ENCODE peak calls at places on chromosomes 1 and 21, in five cellular contexts. Z, R, M, C and Y are unnamed samples. For H3K4me1, the result is how much of the 10 kb centered on the place peaks cover.

GRCh38 chr1:243251544-243251943 is 3.5 kb downstream of the CEP170 start:
- DNase-seq in Z (no peak), R (no peak), M (no peak), C (no peak), Y (no peak)

GRCh38 chr1:82091729-82092128 is 291.0 kb downstream of the ADGRL2 start:
- DNase-seq in Z (no peak), R (no peak), M (no peak), C (no peak), Y (no peak)

GRCh38 chr1:145846191-145846590 is 761 bp downstream of the NUDT17 start:
- DNase-seq in Z (no peak), R (peak), M (no peak), C (no peak), Y (no peak)

GRCh38 chr1:75522389-75522788 is 88.5 kb downstream of the SLC44A5 start:
- DNase-seq in Z (no peak), R (no peak), M (no peak), C (no peak), Y (no peak)

GRCh38 chr1:41474490-41475271 is 9.8 kb downstream of the EDN2 start:
- DNase-seq in Z (peak), R (peak), M (no peak), C (no peak), Y (no peak)

GRCh38 chr21:41640756-41641509 is 125.9 kb downstream of the RIPK4 start:
- DNase-seq in Z (no peak), R (no peak), M (no peak), C (no peak), Y (no peak)

GRCh38 chr1:246213502-246213901 is 293.6 kb downstream of the SMYD3 start:
- DNase-seq in Z (no peak), R (no peak), M (no peak), C (no peak), Y (no peak)

GRCh38 chr1:88729297-88729696 is 45.2 kb downstream of the PKN2 start:
- DNase-seq in Z (no peak), R (no peak), M (no peak), C (no peak), Y (no peak)

GRCh38 chr1:201397675-201398074 is 1.4 kb downstream of the LAD1 start:
- DNase-seq in Z (no peak), R (no peak), M (no peak), C (no peak), Y (no peak)

GRCh38 chr1:29900727-29901126 is 664.4 kb downstream of the PTPRU start:
- DNase-seq in Z (no peak), R (peak), M (no peak), C (no peak), Y (peak)

GRCh38 chr1:173202430-173203145 is 4.5 kb downstream of the TNFSF4 start:
- DNase-seq in Z (no peak), R (no peak), M (no peak), C (peak), Y (no peak)

GRCh38 chr1:205191617-205192016 is 19.9 kb downstream of the DSTYK start:
- DNase-seq in Z (no peak), R (no peak), M (no peak), C (no peak), Y (no peak)

GRCh38 chr1:172122381-172122780 is 281.1 kb downstream of the DNM3 start:
- DNase-seq in Z (no peak), R (no peak), M (no peak), C (no peak), Y (no peak)

GRCh38 chr1:222893255-222893654 is 78.4 kb downstream of the DISP1 start:
- DNase-seq in Z (no peak), R (no peak), M (no peak), C (no peak), Y (no peak)

GRCh38 chr1:59976194-59977074 is 49.9 kb upstream of the CYP2J2 start:
- DNase-seq in Z (peak), R (peak), M (no peak), C (no peak), Y (peak)

GRCh38 chr21:41709965-41710822 is 56.7 kb downstream of the RIPK4 start:
- DNase-seq in Z (no peak), R (no peak), M (no peak), C (no peak), Y (no peak)

GRCh38 chr1:85330711-85331290 is 54.4 kb upstream of the BCL10 start:
- DNase-seq in Z (no peak), R (peak), M (no peak), C (no peak), Y (peak)

GRCh38 chr1:200838676-200839445 is 33.9 kb upstream of the GPR25 start:
- DNase-seq in Z (no peak), R (no peak), M (no peak), C (no peak), Y (no peak)

GRCh38 chr1:15803380-15803779 is 4.1 kb downstream of the UQCRHL start:
- DNase-seq in Z (no peak), R (no peak), M (no peak), C (no peak), Y (no peak)

GRCh38 chr1:179287456-179287855 is 6.1 kb upstream of the SOAT1 start:
- DNase-seq in Z (no peak), R (no peak), M (no peak), C (no peak), Y (no peak)

GRCh38 chr1:8411803-8412182 is 93.9 kb downstream of the SLC45A1 start:
- DNase-seq in Z (no peak), R (no peak), M (no peak), C (no peak), Y (no peak)

GRCh38 chr1:233166896-233167295 is 128.6 kb downstream of the PCNX2 start:
- DNase-seq in Z (no peak), R (no peak), M (no peak), C (no peak), Y (no peak)

GRCh38 chr1:109543988-109544735 is 4.3 kb upstream of the GNAI3 start:
- DNase-seq in Z (no peak), R (no peak), M (no peak), C (no peak), Y (no peak)

GRCh38 chr1:157671895-157672294 is 28.7 kb downstream of the FCRL3 start:
- DNase-seq in Z (no peak), R (no peak), M (no peak), C (no peak), Y (no peak)

GRCh38 chr1:26336477-26337205 is 17.3 kb downstream of the CRYBG2 start:
- DNase-seq in Z (peak), R (peak), M (peak), C (no peak), Y (peak)

GRCh38 chr1:226654046-226654445 is 85.0 kb downstream of the ITPKB start:
- DNase-seq in Z (no peak), R (peak), M (no peak), C (no peak), Y (no peak)
- H3K4me1 ChIP-seq in Z (under half), R (half or more), M (under half), C (under half), Y (under half)

DNA sequence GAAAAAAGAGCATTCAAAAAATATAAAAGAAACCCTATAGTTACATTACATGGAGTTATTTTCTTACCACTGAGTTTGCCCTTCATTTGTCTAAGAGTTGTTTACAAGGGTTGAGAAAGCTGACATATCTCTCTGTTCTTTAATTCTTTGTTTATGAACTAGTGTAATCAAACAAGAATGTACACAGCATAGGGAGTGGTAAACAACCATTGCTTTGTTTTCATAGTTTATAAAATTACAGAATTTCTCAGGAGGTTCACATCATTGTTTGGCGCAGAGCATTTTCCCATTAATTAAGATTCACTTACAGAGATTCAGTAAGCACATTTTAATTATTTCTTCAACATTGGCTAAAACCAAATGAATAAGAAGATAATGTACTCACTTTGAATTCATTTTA is 87.6 kb downstream of the IFI44 start:
- DNase-seq in Z (no peak), R (no peak), M (no peak), C (no peak), Y (no peak)
- H3K4me1 ChIP-seq in Z (under half), R (under half), M (under half), C (under half), Y (under half)

DNA sequence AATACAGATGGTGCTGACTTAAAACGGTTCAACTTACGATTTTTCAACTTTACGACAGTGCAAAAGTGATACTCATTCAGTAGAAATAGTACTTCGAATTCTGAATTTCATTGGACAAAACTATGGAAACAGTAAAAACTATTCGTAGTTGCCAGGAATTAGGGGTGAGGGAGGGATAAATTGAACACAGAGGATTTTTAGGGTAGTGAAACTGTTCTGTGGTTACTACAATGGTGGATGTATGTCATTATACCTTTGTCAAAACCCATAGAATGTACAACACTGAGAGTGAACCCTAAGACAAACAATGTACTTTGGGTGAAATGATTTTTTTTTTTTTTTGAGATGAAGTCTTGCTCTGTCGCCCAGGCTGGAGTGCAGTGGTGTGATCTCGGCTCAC is 7.5 kb downstream of the DDR2 start:
- DNase-seq in Z (no peak), R (no peak), M (no peak), C (no peak), Y (no peak)
- H3K4me1 ChIP-seq in Z (under half), R (under half), M (under half), C (under half), Y (under half)

GRCh38 chr1:10772711-10773110 is 23.7 kb downstream of the CASZ1 start:
- DNase-seq in Z (no peak), R (no peak), M (no peak), C (no peak), Y (no peak)

GRCh38 chr1:10771789-10772188 is 24.7 kb downstream of the CASZ1 start:
- DNase-seq in Z (no peak), R (peak), M (no peak), C (no peak), Y (no peak)

GRCh38 chr1:10774615-10775310 is 21.7 kb downstream of the CASZ1 start:
- DNase-seq in Z (no peak), R (no peak), M (no peak), C (no peak), Y (peak)

GRCh38 chr1:10773851-10774614 is 22.4 kb downstream of the CASZ1 start:
- DNase-seq in Z (no peak), R (no peak), M (no peak), C (no peak), Y (peak)

DNA sequence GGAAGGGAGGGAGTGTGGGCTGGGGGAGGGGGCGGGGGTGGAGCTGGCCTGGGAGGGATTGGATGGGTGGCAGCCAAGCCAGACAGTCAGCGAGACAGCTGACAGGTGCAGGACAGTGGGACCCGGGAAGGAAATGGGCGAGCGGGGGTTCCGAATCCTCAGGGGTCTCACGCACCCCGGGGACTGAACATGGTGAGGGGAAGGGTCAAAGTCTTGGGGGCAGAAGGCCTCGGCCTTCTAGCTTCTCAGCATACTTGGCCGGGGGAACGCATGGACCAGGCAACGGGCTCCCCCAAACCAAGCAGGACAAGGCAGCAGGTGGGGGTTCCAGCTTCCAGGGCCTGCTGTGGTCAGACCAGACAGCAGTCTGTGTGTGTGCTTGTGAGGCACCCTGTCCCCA is 23.1 kb downstream of the CASZ1 start:
- DNase-seq in Z (no peak), R (no peak), M (no peak), C (no peak), Y (peak)
- H3K4me1 ChIP-seq in Z (under half), R (under half), M (under half), C (under half), Y (half or more)